ENCODE peak calls at places on chromosomes 1 and 21, in seven cellular contexts. P is neural progenitor cell, S is heart right ventricle, D is endodermal cell, Z is cardiac fibroblast, M is tibial nerve, U is fibroblast of lung. X is an unnamed sample.
A peak's percentile ranks its signal among the peaks of the same experiment; 100 is the strongest.

GRCh38 chr21:24456358-24456757 is 1150.9 kb downstream of the MRPL39 start:
- DNase-seq in P (no peak), S (no peak), D (no peak), Z (no peak), M (no peak), U (peak; percentile 1), X (no peak)

GRCh38 chr1:172343246-172344099 is 77.0 kb upstream of the C1orf105 start:
- DNase-seq in P (no peak), S (no peak), D (no peak), Z (peak; percentile 93), M (no peak), U (peak; percentile 91), X (peak; percentile 94)

GRCh38 chr1:25447547-25447946 is 16.9 kb downstream of the MACO1 start:
- DNase-seq in P (no peak), S (no peak), D (no peak), Z (no peak), M (no peak), U (peak; percentile 36), X (no peak)

GRCh38 chr1:201335174-201335870 is 42.2 kb downstream of the TNNT2 start:
- DNase-seq in P (no peak), S (no peak), D (no peak), Z (no peak), M (no peak), U (no peak), X (no peak)

GRCh38 chr1:174074757-174075156 is 52.6 kb upstream of the RC3H1 start:
- DNase-seq in P (no peak), S (no peak), D (no peak), Z (peak; percentile 60), M (no peak), U (peak; percentile 30), X (peak; percentile 31)

GRCh38 chr1:23118957-23119792 is 49.5 kb downstream of the LUZP1 start:
- DNase-seq in P (no peak), S (no peak), D (no peak), Z (peak; percentile 35), M (no peak), U (peak; percentile 20), X (no peak)

GRCh38 chr1:94322696-94323095 is 85.3 kb upstream of the ARHGAP29 start:
- DNase-seq in P (no peak), S (no peak), D (peak; percentile 78), Z (peak; percentile 91), M (no peak), U (peak; percentile 22), X (no peak)

GRCh38 chr1:115924730-115925129 is 51.6 kb upstream of the SLC22A15 start:
- DNase-seq in P (peak; percentile 52), S (no peak), D (peak; percentile 93), Z (no peak), M (no peak), U (no peak), X (no peak)

GRCh38 chr1:181743878-181744312 is 260.6 kb downstream of the CACNA1E start:
- DNase-seq in P (no peak), S (peak; percentile 51), D (no peak), Z (no peak), M (no peak), U (peak; percentile 3), X (no peak)

GRCh38 chr1:181061891-181062777 is 26.4 kb upstream of the IER5 start:
- DNase-seq in P (no peak), S (peak; percentile 33), D (no peak), Z (no peak), M (no peak), U (no peak), X (peak; percentile 16)

GRCh38 chr1:43545686-43546387 is 15.2 kb downstream of the PTPRF start:
- DNase-seq in P (peak; percentile 97), S (peak; percentile 50), D (peak; percentile 98), Z (no peak), M (peak; percentile 69), U (no peak), X (no peak)

GRCh38 chr21:38386967-38387366 is 111.3 kb downstream of the ERG start:
- DNase-seq in P (no peak), S (no peak), D (no peak), Z (peak; percentile 22), M (no peak), U (peak; percentile 53), X (no peak)

GRCh38 chr1:143698016-143698415 is 273.8 kb downstream of the FAM72C start:
- DNase-seq in P (no peak), S (peak; percentile 13), D (peak; percentile 54), Z (peak; percentile 6), M (no peak), U (no peak), X (no peak)

GRCh38 chr1:181430015-181430657 is 53.2 kb upstream of the CACNA1E start:
- DNase-seq in P (no peak), S (no peak), D (no peak), Z (no peak), M (no peak), U (no peak), X (no peak)

DNA sequence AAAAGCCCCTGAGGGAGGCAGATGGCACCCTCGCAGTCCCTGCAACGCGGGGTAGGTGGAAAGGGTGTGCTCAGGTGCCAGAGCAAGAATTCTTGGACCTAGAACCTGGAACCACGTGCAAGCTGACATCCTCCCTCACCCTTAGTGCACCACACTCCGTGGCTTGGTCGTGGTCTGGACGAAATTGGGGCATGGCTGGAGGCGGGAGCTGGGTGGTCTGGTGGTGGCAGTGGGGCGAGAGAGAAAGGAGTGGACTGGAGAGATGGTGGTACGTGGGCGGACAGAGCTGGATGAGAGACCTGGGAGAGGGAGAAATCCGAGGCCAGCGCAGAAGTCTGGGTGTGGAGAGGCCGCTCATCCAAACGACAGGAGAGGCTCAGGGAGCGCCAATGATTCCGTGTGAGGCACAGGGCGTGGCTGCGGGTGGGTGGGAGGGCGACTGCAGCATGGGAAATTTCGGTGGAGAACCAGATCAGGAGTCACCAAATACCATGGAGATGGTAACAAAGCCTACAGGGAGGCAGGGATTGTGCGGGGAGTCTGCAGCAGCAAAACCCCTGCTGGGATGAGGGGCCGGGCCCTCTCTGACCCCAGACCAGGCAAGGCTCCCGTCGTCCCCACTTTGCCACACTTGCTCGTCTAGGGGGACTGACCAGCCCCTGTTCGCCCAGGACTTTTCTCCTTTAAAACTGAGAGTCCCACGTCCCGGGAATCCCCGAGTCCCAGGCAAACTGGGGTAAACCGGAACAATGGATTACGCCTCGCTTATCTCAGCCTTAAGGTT is 31.9 kb downstream of the CDCP2 start:
- DNase-seq in P (no peak), S (no peak), D (no peak), Z (no peak), M (no peak), U (peak; percentile 46), X (no peak)
- TF ChIP-seq CTCF in P (no peak), S (no peak), D (no peak), Z (no peak), M (no peak), U (no peak), X (no peak)

DNA sequence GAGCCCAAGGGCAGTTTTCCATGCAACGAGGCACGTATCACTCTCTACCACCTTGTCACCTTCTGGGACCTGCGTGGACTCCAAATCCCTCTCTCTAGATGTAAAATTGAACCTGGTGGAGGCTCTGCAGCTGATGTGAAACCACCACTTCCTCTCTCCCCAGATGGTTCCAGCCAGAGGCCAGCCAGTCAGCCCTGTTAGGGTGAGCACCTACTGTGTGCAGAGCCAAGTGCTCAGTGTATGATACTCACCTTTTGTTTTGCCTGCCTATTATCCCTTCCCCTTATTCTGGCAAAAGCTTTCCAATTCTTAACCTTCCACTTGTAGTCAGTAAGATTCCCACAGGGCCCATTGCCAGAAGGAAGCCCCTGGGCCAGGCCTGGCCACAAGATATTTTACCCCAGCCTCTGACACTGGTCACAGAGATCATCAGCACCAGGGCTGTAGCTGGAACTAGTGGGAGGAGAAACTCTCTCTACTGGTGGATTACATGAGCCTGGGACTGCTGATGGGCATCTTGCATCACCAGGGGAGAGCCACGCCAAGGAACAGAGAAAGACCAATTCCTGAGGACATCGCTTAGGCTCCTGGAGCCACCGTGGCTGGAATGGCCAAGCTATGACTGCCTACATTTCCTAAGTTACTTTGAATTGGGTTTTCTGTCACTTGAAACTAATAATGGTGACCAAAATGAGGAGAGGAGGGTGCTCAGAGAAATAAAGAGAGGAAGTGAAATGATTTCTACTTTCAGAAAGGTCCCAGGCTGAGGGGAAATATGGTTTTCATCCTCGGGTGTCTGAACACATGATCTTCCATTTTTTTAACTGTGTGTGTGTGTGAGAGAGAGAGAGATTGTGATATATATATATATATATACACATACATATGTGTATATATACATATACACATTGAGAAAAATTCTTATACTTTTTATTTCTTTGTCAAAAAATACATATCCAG is 26.6 kb upstream of the RD3 start:
- DNase-seq in P (no peak), S (no peak), D (no peak), Z (no peak), M (no peak), U (no peak), X (peak; percentile 6)
- H3K4me3 ChIP-seq in P (no peak overlapping the region), S (no peak overlapping the region), D (no peak overlapping the region), Z (no peak overlapping the region), M (no peak overlapping the region), U (no peak overlapping the region), X (no peak overlapping the region)

DNA sequence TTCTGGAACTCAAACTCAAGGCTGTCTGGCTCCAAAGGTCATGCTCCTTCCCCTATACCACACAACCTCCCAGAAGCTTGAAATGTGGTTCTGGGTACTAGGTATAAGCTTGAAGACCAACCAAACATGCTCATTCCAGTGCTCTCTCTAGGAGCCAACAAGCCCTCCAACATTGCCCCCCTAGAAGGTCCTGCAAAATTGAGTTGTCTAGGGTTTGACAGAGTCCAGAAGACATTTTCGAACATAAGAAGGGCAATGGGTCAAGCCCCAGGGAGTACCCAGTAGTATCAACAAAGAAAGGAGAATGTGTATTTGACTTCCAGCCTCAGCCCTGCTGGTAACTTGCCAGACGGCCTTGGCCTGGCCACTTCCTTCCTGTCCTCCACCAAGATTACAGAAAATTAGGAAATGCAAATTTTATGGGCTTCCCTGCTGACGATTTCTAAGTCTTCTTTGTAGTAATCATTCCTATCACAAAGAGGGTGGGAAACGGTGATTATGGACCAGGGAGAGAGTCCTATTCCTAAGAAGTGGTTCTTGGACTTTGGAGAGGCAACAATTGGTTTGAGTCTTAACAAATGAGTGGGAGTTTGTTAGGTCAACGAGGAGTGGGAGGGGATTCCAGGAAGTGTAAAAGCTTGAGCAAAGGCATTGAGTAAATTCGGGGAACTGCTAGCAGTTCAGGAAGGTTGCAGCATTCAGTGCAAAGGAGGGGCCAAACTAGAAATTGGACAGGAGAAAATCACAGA is 18.7 kb upstream of the SLAMF1 start:
- DNase-seq in P (no peak), S (peak; percentile 57), D (peak; percentile 84), Z (peak; percentile 9), M (no peak), U (no peak), X (no peak)
- TF ChIP-seq CTCF in P (no peak), S (no peak), D (no peak), Z (no peak), M (no peak), U (no peak), X (no peak)

GRCh38 chr1:36608272-36608671 is 125.6 kb upstream of the CSF3R start:
- DNase-seq in P (no peak), S (no peak), D (no peak), Z (no peak), M (no peak), U (no peak), X (no peak)

GRCh38 chr1:36606908-36607651 is 124.4 kb upstream of the CSF3R start:
- DNase-seq in P (no peak), S (no peak), D (no peak), Z (no peak), M (no peak), U (no peak), X (no peak)

GRCh38 chr1:36609241-36610027 is 126.7 kb upstream of the CSF3R start:
- DNase-seq in P (peak; percentile 92), S (no peak), D (peak; percentile 95), Z (peak; percentile 56), M (no peak), U (peak; percentile 16), X (peak; percentile 23)

GRCh38 chr1:36603461-36603860 is 120.7 kb upstream of the CSF3R start:
- DNase-seq in P (peak; percentile 66), S (no peak), D (no peak), Z (no peak), M (no peak), U (no peak), X (no peak)

GRCh38 chr1:36605942-36606690 is 123.4 kb upstream of the CSF3R start:
- DNase-seq in P (no peak), S (no peak), D (no peak), Z (no peak), M (no peak), U (no peak), X (no peak)
- H3K4me3 ChIP-seq in P (no peak overlapping the region), S (no peak overlapping the region), D (no peak overlapping the region), Z (no peak overlapping the region), M (no peak overlapping the region), U (no peak overlapping the region), X (no peak overlapping the region)